ENCODE peak calls at places on chromosomes 12 and 14, in eight cellular contexts. One of them, this sample, is unnamed.

GRCh38 chr14:86640288-86640687 is 1110.3 kb downstream of the FLRT2 start:
- DNase-seq in cardiac muscle cell: no peak
- DNase-seq in fibroblast of villous mesenchyme: no peak
- DNase-seq in endothelial cell: no peak
- DNase-seq in keratinocyte: no peak
- DNase-seq in adrenal gland: no peak
- DNase-seq in spleen: no peak
- DNase-seq in fibroblast of lung: no peak
- DNase-seq in this sample: no peak

GRCh38 chr12:114668151-114668891 is 15.7 kb downstream of the TBX3 start:
- DNase-seq in cardiac muscle cell: peak
- DNase-seq in fibroblast of villous mesenchyme: peak
- DNase-seq in endothelial cell: peak
- DNase-seq in keratinocyte: peak
- DNase-seq in adrenal gland: peak
- DNase-seq in spleen: peak
- DNase-seq in fibroblast of lung: peak
- DNase-seq in this sample: peak

GRCh38 chr12:84787253-84787652 is 125.3 kb downstream of the SLC6A15 start:
- DNase-seq in cardiac muscle cell: no peak
- DNase-seq in fibroblast of villous mesenchyme: no peak
- DNase-seq in endothelial cell: no peak
- DNase-seq in keratinocyte: no peak
- DNase-seq in adrenal gland: no peak
- DNase-seq in spleen: no peak
- DNase-seq in fibroblast of lung: peak
- DNase-seq in this sample: no peak

GRCh38 chr12:109737111-109737510 is 23.5 kb downstream of the FAM222A start:
- DNase-seq in cardiac muscle cell: no peak
- DNase-seq in fibroblast of villous mesenchyme: no peak
- DNase-seq in endothelial cell: no peak
- DNase-seq in keratinocyte: no peak
- DNase-seq in adrenal gland: peak
- DNase-seq in spleen: no peak
- DNase-seq in fibroblast of lung: no peak
- DNase-seq in this sample: peak

GRCh38 chr14:101076451-101077220 is 173.1 kb upstream of the RTL1 start:
- DNase-seq in cardiac muscle cell: no peak
- DNase-seq in fibroblast of villous mesenchyme: no peak
- DNase-seq in endothelial cell: no peak
- DNase-seq in keratinocyte: no peak
- DNase-seq in adrenal gland: no peak
- DNase-seq in spleen: peak
- DNase-seq in fibroblast of lung: no peak
- DNase-seq in this sample: no peak

GRCh38 chr12:69619050-69619449 is 8.3 kb upstream of the LRRC10 start:
- DNase-seq in cardiac muscle cell: no peak
- DNase-seq in fibroblast of villous mesenchyme: no peak
- DNase-seq in endothelial cell: no peak
- DNase-seq in keratinocyte: no peak
- DNase-seq in adrenal gland: no peak
- DNase-seq in spleen: no peak
- DNase-seq in fibroblast of lung: no peak
- DNase-seq in this sample: no peak

GRCh38 chr12:21336656-21337055 is 1.9 kb upstream of the SLCO1A2 start:
- DNase-seq in cardiac muscle cell: no peak
- DNase-seq in fibroblast of villous mesenchyme: no peak
- DNase-seq in endothelial cell: no peak
- DNase-seq in keratinocyte: no peak
- DNase-seq in adrenal gland: no peak
- DNase-seq in spleen: no peak
- DNase-seq in fibroblast of lung: no peak
- DNase-seq in this sample: no peak

GRCh38 chr14:91333640-91334039 is 84.0 kb downstream of the CCDC88C start:
- DNase-seq in cardiac muscle cell: no peak
- DNase-seq in fibroblast of villous mesenchyme: no peak
- DNase-seq in endothelial cell: no peak
- DNase-seq in keratinocyte: no peak
- DNase-seq in adrenal gland: no peak
- DNase-seq in spleen: no peak
- DNase-seq in fibroblast of lung: no peak
- DNase-seq in this sample: no peak

GRCh38 chr12:92735131-92735721 is 32.4 kb downstream of the PLEKHG7 start:
- DNase-seq in cardiac muscle cell: no peak
- DNase-seq in fibroblast of villous mesenchyme: peak
- DNase-seq in endothelial cell: no peak
- DNase-seq in keratinocyte: no peak
- DNase-seq in adrenal gland: no peak
- DNase-seq in spleen: no peak
- DNase-seq in fibroblast of lung: peak
- DNase-seq in this sample: no peak

GRCh38 chr12:74412607-74413230 is 124.9 kb upstream of the ATXN7L3B start:
- DNase-seq in cardiac muscle cell: peak
- DNase-seq in fibroblast of villous mesenchyme: peak
- DNase-seq in endothelial cell: no peak
- DNase-seq in keratinocyte: no peak
- DNase-seq in adrenal gland: no peak
- DNase-seq in spleen: no peak
- DNase-seq in fibroblast of lung: peak
- DNase-seq in this sample: no peak

GRCh38 chr12:56434828-56435227 is 14.4 kb downstream of the TIMELESS start:
- DNase-seq in cardiac muscle cell: no peak
- DNase-seq in fibroblast of villous mesenchyme: no peak
- DNase-seq in endothelial cell: no peak
- DNase-seq in keratinocyte: no peak
- DNase-seq in adrenal gland: no peak
- DNase-seq in spleen: no peak
- DNase-seq in fibroblast of lung: no peak
- DNase-seq in this sample: no peak

GRCh38 chr14:99708449-99708848 is 24.4 kb downstream of the CYP46A1 start:
- DNase-seq in cardiac muscle cell: no peak
- DNase-seq in fibroblast of villous mesenchyme: no peak
- DNase-seq in endothelial cell: no peak
- DNase-seq in keratinocyte: no peak
- DNase-seq in adrenal gland: no peak
- DNase-seq in spleen: no peak
- DNase-seq in fibroblast of lung: no peak
- DNase-seq in this sample: no peak

GRCh38 chr14:102986810-102987579 is 64.5 kb downstream of the AMN start:
- DNase-seq in cardiac muscle cell: no peak
- DNase-seq in fibroblast of villous mesenchyme: peak
- DNase-seq in endothelial cell: no peak
- DNase-seq in keratinocyte: peak
- DNase-seq in adrenal gland: no peak
- DNase-seq in spleen: peak
- DNase-seq in fibroblast of lung: peak
- DNase-seq in this sample: no peak

GRCh38 chr12:1777798-1778197 is 42.6 kb upstream of the LRTM2 start:
- DNase-seq in cardiac muscle cell: no peak
- DNase-seq in fibroblast of villous mesenchyme: peak
- DNase-seq in endothelial cell: no peak
- DNase-seq in keratinocyte: peak
- DNase-seq in adrenal gland: no peak
- DNase-seq in spleen: no peak
- DNase-seq in fibroblast of lung: peak
- DNase-seq in this sample: no peak

GRCh38 chr14:105497671-105498429 is 6.8 kb downstream of the TEDC1 start:
- DNase-seq in cardiac muscle cell: no peak
- DNase-seq in fibroblast of villous mesenchyme: no peak
- DNase-seq in endothelial cell: no peak
- DNase-seq in keratinocyte: no peak
- DNase-seq in adrenal gland: no peak
- DNase-seq in spleen: no peak
- DNase-seq in fibroblast of lung: no peak
- DNase-seq in this sample: peak

GRCh38 chr12:52627395-52628110 is 9.2 kb upstream of the KRT73 start:
- DNase-seq in cardiac muscle cell: no peak
- DNase-seq in fibroblast of villous mesenchyme: no peak
- DNase-seq in endothelial cell: no peak
- DNase-seq in keratinocyte: no peak
- DNase-seq in adrenal gland: no peak
- DNase-seq in spleen: no peak
- DNase-seq in fibroblast of lung: no peak
- DNase-seq in this sample: no peak

GRCh38 chr14:60204104-60204842 is 39.1 kb upstream of the DHRS7 start:
- DNase-seq in cardiac muscle cell: no peak
- DNase-seq in fibroblast of villous mesenchyme: no peak
- DNase-seq in endothelial cell: no peak
- DNase-seq in keratinocyte: no peak
- DNase-seq in adrenal gland: no peak
- DNase-seq in spleen: no peak
- DNase-seq in fibroblast of lung: no peak
- DNase-seq in this sample: no peak

GRCh38 chr14:25250516-25250915 is 200.6 kb upstream of the STXBP6 start:
- DNase-seq in cardiac muscle cell: no peak
- DNase-seq in fibroblast of villous mesenchyme: no peak
- DNase-seq in endothelial cell: no peak
- DNase-seq in keratinocyte: no peak
- DNase-seq in adrenal gland: no peak
- DNase-seq in spleen: no peak
- DNase-seq in fibroblast of lung: no peak
- DNase-seq in this sample: no peak

GRCh38 chr12:19388131-19388549 is 51.2 kb upstream of the AEBP2 start:
- DNase-seq in cardiac muscle cell: no peak
- DNase-seq in fibroblast of villous mesenchyme: peak
- DNase-seq in endothelial cell: no peak
- DNase-seq in keratinocyte: no peak
- DNase-seq in adrenal gland: no peak
- DNase-seq in spleen: no peak
- DNase-seq in fibroblast of lung: no peak
- DNase-seq in this sample: no peak

DNA sequence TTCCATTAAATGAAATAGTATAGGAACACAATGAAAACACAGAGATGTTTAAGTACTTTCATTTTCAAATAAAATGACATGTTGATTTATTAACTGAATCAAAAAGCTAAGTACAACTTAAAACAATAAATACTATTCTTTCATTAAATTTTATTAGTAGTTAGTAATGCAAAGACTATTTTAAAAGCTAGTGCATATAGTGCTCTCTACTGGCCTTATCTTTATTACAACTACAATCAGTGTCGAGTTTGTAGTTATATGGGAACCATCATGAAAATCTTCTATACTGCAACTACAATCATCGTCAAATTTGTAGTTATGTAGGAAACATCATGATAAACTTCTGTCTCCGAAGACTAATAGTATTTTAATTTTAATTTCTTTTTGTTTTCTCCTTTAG is 8.9 kb upstream of the LIN7A start:
- DNase-seq in cardiac muscle cell: no peak
- DNase-seq in fibroblast of villous mesenchyme: no peak
- DNase-seq in endothelial cell: no peak
- DNase-seq in keratinocyte: no peak
- DNase-seq in adrenal gland: no peak
- DNase-seq in spleen: no peak
- DNase-seq in fibroblast of lung: peak
- DNase-seq in this sample: no peak
- TF ChIP-seq CTCF in cardiac muscle cell: peak
- TF ChIP-seq CTCF in fibroblast of villous mesenchyme: peak
- TF ChIP-seq CTCF in endothelial cell: no peak
- TF ChIP-seq CTCF in keratinocyte: no peak
- TF ChIP-seq CTCF in adrenal gland: peak
- TF ChIP-seq CTCF in spleen: no peak
- TF ChIP-seq CTCF in fibroblast of lung: no peak
- TF ChIP-seq CTCF in this sample: no peak

DNA sequence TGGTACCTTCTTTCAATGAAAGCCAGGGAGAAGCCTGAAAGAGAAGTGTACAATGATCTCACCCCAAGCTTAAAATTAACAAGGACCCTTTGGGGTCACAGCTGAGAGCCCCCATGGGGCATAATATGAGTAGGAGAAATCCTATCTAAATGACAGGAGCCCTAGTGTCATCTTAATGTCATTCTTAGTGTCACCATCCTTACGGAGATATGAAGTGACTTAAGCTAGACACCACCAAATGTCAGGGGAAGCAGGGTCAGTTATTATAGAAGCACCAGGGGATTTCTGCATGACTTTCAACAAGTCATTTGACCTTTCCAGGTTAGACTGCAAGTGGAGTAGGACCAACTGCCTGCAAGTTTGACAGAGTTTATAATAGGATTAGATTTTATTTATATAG is 28.9 kb upstream of the STON2 start:
- DNase-seq in cardiac muscle cell: no peak
- DNase-seq in fibroblast of villous mesenchyme: no peak
- DNase-seq in endothelial cell: no peak
- DNase-seq in keratinocyte: no peak
- DNase-seq in adrenal gland: no peak
- DNase-seq in spleen: no peak
- DNase-seq in fibroblast of lung: no peak
- DNase-seq in this sample: no peak
- TF ChIP-seq CTCF in cardiac muscle cell: no peak
- TF ChIP-seq CTCF in fibroblast of villous mesenchyme: no peak
- TF ChIP-seq CTCF in endothelial cell: no peak
- TF ChIP-seq CTCF in keratinocyte: no peak
- TF ChIP-seq CTCF in adrenal gland: no peak
- TF ChIP-seq CTCF in spleen: no peak
- TF ChIP-seq CTCF in fibroblast of lung: no peak
- TF ChIP-seq CTCF in this sample: no peak

GRCh38 chr14:78401866-78402265 is 231.7 kb downstream of the NRXN3 start:
- DNase-seq in cardiac muscle cell: no peak
- DNase-seq in fibroblast of villous mesenchyme: no peak
- DNase-seq in endothelial cell: no peak
- DNase-seq in keratinocyte: no peak
- DNase-seq in adrenal gland: no peak
- DNase-seq in spleen: no peak
- DNase-seq in fibroblast of lung: peak
- DNase-seq in this sample: no peak
- TF ChIP-seq CTCF in cardiac muscle cell: no peak
- TF ChIP-seq CTCF in fibroblast of villous mesenchyme: no peak
- TF ChIP-seq CTCF in endothelial cell: no peak
- TF ChIP-seq CTCF in keratinocyte: no peak
- TF ChIP-seq CTCF in adrenal gland: no peak
- TF ChIP-seq CTCF in spleen: no peak
- TF ChIP-seq CTCF in fibroblast of lung: no peak
- TF ChIP-seq CTCF in this sample: no peak

GRCh38 chr12:113128802-113129663 is 6.5 kb downstream of the RASAL1 start:
- DNase-seq in cardiac muscle cell: no peak
- DNase-seq in fibroblast of villous mesenchyme: no peak
- DNase-seq in endothelial cell: no peak
- DNase-seq in keratinocyte: no peak
- DNase-seq in adrenal gland: no peak
- DNase-seq in spleen: peak
- DNase-seq in fibroblast of lung: no peak
- DNase-seq in this sample: no peak

GRCh38 chr12:113129664-113130456 is 5.7 kb downstream of the RASAL1 start:
- DNase-seq in cardiac muscle cell: no peak
- DNase-seq in fibroblast of villous mesenchyme: no peak
- DNase-seq in endothelial cell: no peak
- DNase-seq in keratinocyte: no peak
- DNase-seq in adrenal gland: no peak
- DNase-seq in spleen: peak
- DNase-seq in fibroblast of lung: no peak
- DNase-seq in this sample: no peak

GRCh38 chr12:113133036-113133435 is 2.5 kb downstream of the RASAL1 start:
- DNase-seq in cardiac muscle cell: no peak
- DNase-seq in fibroblast of villous mesenchyme: no peak
- DNase-seq in endothelial cell: no peak
- DNase-seq in keratinocyte: no peak
- DNase-seq in adrenal gland: peak
- DNase-seq in spleen: peak
- DNase-seq in fibroblast of lung: no peak
- DNase-seq in this sample: no peak

GRCh38 chr12:113131556-113131955 is 4.0 kb downstream of the RASAL1 start:
- DNase-seq in cardiac muscle cell: no peak
- DNase-seq in fibroblast of villous mesenchyme: no peak
- DNase-seq in endothelial cell: no peak
- DNase-seq in keratinocyte: no peak
- DNase-seq in adrenal gland: no peak
- DNase-seq in spleen: peak
- DNase-seq in fibroblast of lung: no peak
- DNase-seq in this sample: no peak

GRCh38 chr12:113130457-113131135 is 5.0 kb downstream of the RASAL1 start:
- DNase-seq in cardiac muscle cell: no peak
- DNase-seq in fibroblast of villous mesenchyme: no peak
- DNase-seq in endothelial cell: no peak
- DNase-seq in keratinocyte: no peak
- DNase-seq in adrenal gland: peak
- DNase-seq in spleen: peak
- DNase-seq in fibroblast of lung: no peak
- DNase-seq in this sample: peak
- TF ChIP-seq CTCF in cardiac muscle cell: peak
- TF ChIP-seq CTCF in fibroblast of villous mesenchyme: peak
- TF ChIP-seq CTCF in endothelial cell: no peak
- TF ChIP-seq CTCF in keratinocyte: no peak
- TF ChIP-seq CTCF in adrenal gland: no peak
- TF ChIP-seq CTCF in spleen: no peak
- TF ChIP-seq CTCF in fibroblast of lung: no peak
- TF ChIP-seq CTCF in this sample: no peak